ENCODE peak calls at places on chromosomes 2 and 18, in eight cellular contexts. One of them, this sample, is unnamed.

GRCh38 chr2:171893196-171893823 is 734 bp downstream of the SLC25A12 start:
- DNase-seq in MM.1S: no peak
- DNase-seq in endothelial cell of umbilical vein: no peak
- DNase-seq in HCT116: no peak
- DNase-seq in GM23248: peak; percentile 47
- DNase-seq in PC-3: no peak
- DNase-seq in HepG2: no peak
- DNase-seq in fibroblast of lung: no peak
- DNase-seq in this sample: no peak

GRCh38 chr2:145687445-145688104 is 1167.7 kb upstream of the ZEB2 start:
- DNase-seq in HCT116: no peak
- DNase-seq in MM.1S: no peak
- DNase-seq in PC-3: peak; percentile 37
- DNase-seq in endothelial cell of umbilical vein: no peak
- DNase-seq in GM23248: peak; percentile 0
- DNase-seq in fibroblast of lung: peak; percentile 36
- DNase-seq in HepG2: no peak
- DNase-seq in this sample: peak; percentile 66

GRCh38 chr2:25738383-25739343 is 65.3 kb upstream of the DTNB start:
- DNase-seq in HCT116: no peak
- DNase-seq in fibroblast of lung: no peak
- DNase-seq in endothelial cell of umbilical vein: no peak
- DNase-seq in GM23248: no peak
- DNase-seq in PC-3: no peak
- DNase-seq in HepG2: no peak
- DNase-seq in MM.1S: no peak
- DNase-seq in this sample: no peak

GRCh38 chr18:70132999-70133398 is 72.5 kb downstream of the RTTN start:
- DNase-seq in endothelial cell of umbilical vein: peak; percentile 83
- DNase-seq in fibroblast of lung: peak; percentile 95
- DNase-seq in MM.1S: no peak
- DNase-seq in PC-3: peak; percentile 25
- DNase-seq in GM23248: peak; percentile 96
- DNase-seq in HepG2: peak; percentile 10
- DNase-seq in HCT116: no peak
- DNase-seq in this sample: peak; percentile 94

GRCh38 chr2:66283776-66284175 is 151.1 kb upstream of the MEIS1 start:
- DNase-seq in HCT116: no peak
- DNase-seq in HepG2: no peak
- DNase-seq in endothelial cell of umbilical vein: no peak
- DNase-seq in GM23248: no peak
- DNase-seq in PC-3: no peak
- DNase-seq in fibroblast of lung: no peak
- DNase-seq in MM.1S: no peak
- DNase-seq in this sample: no peak

GRCh38 chr18:22432672-22433137 is 15.0 kb upstream of the CTAGE1 start:
- DNase-seq in HCT116: peak; percentile 26
- DNase-seq in HepG2: no peak
- DNase-seq in MM.1S: no peak
- DNase-seq in endothelial cell of umbilical vein: peak; percentile 93
- DNase-seq in PC-3: peak; percentile 90
- DNase-seq in GM23248: peak; percentile 96
- DNase-seq in fibroblast of lung: peak; percentile 91
- DNase-seq in this sample: peak; percentile 93

GRCh38 chr2:219736196-219736595 is 108.8 kb downstream of the SLC4A3 start:
- DNase-seq in HepG2: peak; percentile 51
- DNase-seq in HCT116: peak; percentile 44
- DNase-seq in fibroblast of lung: peak; percentile 82
- DNase-seq in PC-3: peak; percentile 86
- DNase-seq in MM.1S: peak; percentile 35
- DNase-seq in GM23248: peak; percentile 86
- DNase-seq in endothelial cell of umbilical vein: peak; percentile 67
- DNase-seq in this sample: peak; percentile 73

GRCh38 chr2:152186257-152186656 is 10.7 kb upstream of the STAM2 start:
- DNase-seq in fibroblast of lung: no peak
- DNase-seq in endothelial cell of umbilical vein: peak; percentile 29
- DNase-seq in HCT116: no peak
- DNase-seq in PC-3: peak; percentile 9
- DNase-seq in GM23248: peak; percentile 30
- DNase-seq in HepG2: no peak
- DNase-seq in MM.1S: no peak
- DNase-seq in this sample: no peak

GRCh38 chr2:201860541-201861154 is 54.3 kb downstream of the CDK15 start:
- DNase-seq in HCT116: peak; percentile 56
- DNase-seq in MM.1S: peak; percentile 77
- DNase-seq in fibroblast of lung: peak; percentile 91
- DNase-seq in endothelial cell of umbilical vein: peak; percentile 81
- DNase-seq in HepG2: peak; percentile 69
- DNase-seq in GM23248: peak; percentile 85
- DNase-seq in PC-3: peak; percentile 82
- DNase-seq in this sample: peak; percentile 83

GRCh38 chr2:157856157-157856455 is 20.0 kb downstream of the ACVR1 start:
- DNase-seq in HepG2: no peak
- DNase-seq in GM23248: peak; percentile 47
- DNase-seq in PC-3: no peak
- DNase-seq in HCT116: no peak
- DNase-seq in fibroblast of lung: peak; percentile 46
- DNase-seq in MM.1S: no peak
- DNase-seq in endothelial cell of umbilical vein: no peak
- DNase-seq in this sample: no peak
- H3K9ac ChIP-seq in HepG2: no peak overlapping the region
- H3K9ac ChIP-seq in GM23248: peak overlapping the region; percentile 79
- H3K9ac ChIP-seq in PC-3: peak overlapping the region; percentile 77
- H3K9ac ChIP-seq in HCT116: no peak overlapping the region
- H3K9ac ChIP-seq in fibroblast of lung: no peak overlapping the region
- H3K9ac ChIP-seq in MM.1S: no peak overlapping the region
- H3K9ac ChIP-seq in endothelial cell of umbilical vein: peak overlapping the region; percentile 17
- H3K9ac ChIP-seq in this sample: peak overlapping the region; percentile 82

GRCh38 chr2:156322103-156322671 is 10.3 kb downstream of the NR4A2 start:
- DNase-seq in fibroblast of lung: no peak
- DNase-seq in PC-3: no peak
- DNase-seq in HepG2: no peak
- DNase-seq in MM.1S: no peak
- DNase-seq in HCT116: no peak
- DNase-seq in GM23248: no peak
- DNase-seq in endothelial cell of umbilical vein: no peak
- DNase-seq in this sample: no peak

GRCh38 chr2:156322681-156323211 is 9.8 kb downstream of the NR4A2 start:
- DNase-seq in HepG2: no peak
- DNase-seq in MM.1S: no peak
- DNase-seq in endothelial cell of umbilical vein: no peak
- DNase-seq in PC-3: no peak
- DNase-seq in HCT116: no peak
- DNase-seq in GM23248: no peak
- DNase-seq in fibroblast of lung: no peak
- DNase-seq in this sample: no peak

GRCh38 chr2:156319811-156320490 is 12.6 kb downstream of the NR4A2 start:
- DNase-seq in fibroblast of lung: no peak
- DNase-seq in GM23248: peak; percentile 38
- DNase-seq in PC-3: no peak
- DNase-seq in endothelial cell of umbilical vein: no peak
- DNase-seq in HepG2: no peak
- DNase-seq in HCT116: no peak
- DNase-seq in MM.1S: no peak
- DNase-seq in this sample: peak; percentile 17

GRCh38 chr2:156321243-156321904 is 11.1 kb downstream of the NR4A2 start:
- DNase-seq in fibroblast of lung: no peak
- DNase-seq in endothelial cell of umbilical vein: no peak
- DNase-seq in HCT116: no peak
- DNase-seq in GM23248: peak; percentile 42
- DNase-seq in PC-3: no peak
- DNase-seq in MM.1S: no peak
- DNase-seq in HepG2: no peak
- DNase-seq in this sample: no peak

DNA sequence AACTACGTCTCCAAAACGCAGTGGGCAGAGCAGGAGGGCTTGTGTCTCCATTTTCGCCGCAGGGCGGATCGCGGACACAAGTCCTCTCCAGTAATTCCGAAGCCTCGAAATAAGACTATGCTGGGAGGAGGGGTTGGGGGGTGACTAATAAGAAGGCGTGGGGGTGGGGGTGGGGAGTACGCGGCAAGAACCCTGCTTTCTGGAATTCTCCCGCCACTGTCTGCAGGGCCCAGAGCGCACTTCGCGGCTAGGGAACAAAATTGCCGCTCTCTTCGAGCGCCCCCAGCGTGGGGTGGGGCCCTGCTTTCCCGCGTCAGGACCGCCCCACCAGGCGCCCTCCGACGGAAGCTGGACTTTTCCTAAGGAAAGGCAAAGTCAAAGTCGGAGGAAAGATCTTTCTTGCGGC is 12.0 kb downstream of the NR4A2 start:
- DNase-seq in GM23248: peak; percentile 53
- DNase-seq in HepG2: no peak
- DNase-seq in fibroblast of lung: peak; percentile 53
- DNase-seq in HCT116: no peak
- DNase-seq in PC-3: no peak
- DNase-seq in endothelial cell of umbilical vein: no peak
- DNase-seq in MM.1S: no peak
- DNase-seq in this sample: peak; percentile 36
- TF ChIP-seq EZH2 in GM23248: no peak
- TF ChIP-seq EZH2 in HepG2: no peak
- TF ChIP-seq EZH2 in fibroblast of lung: no peak
- TF ChIP-seq EZH2 in HCT116: no peak
- TF ChIP-seq EZH2 in PC-3: no peak
- TF ChIP-seq EZH2 in endothelial cell of umbilical vein: no peak
- TF ChIP-seq EZH2 in MM.1S: no peak
- TF ChIP-seq EZH2 in this sample: no peak

DNA sequence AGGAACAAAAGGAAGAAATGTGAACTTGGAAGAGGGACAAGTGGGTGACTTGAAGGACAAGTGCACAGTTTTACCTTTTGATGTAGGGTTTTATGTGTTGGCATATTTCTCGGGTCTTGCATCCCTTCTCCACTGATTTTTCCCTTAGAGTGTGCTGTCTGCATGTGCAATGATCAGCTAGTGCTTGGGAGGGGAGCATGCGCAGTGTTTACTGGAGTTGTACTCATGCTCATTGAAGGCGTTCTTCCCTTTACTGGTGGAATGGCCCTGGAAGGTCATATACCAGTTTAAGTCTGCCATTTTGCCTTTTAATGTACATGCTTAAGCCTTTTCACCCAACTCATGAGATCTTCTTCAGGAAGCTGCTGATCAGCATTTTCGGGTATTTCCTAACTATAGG is 1168.0 kb downstream of the SUCLG1 start:
- DNase-seq in HCT116: no peak
- DNase-seq in HepG2: no peak
- DNase-seq in MM.1S: no peak
- DNase-seq in GM23248: no peak
- DNase-seq in PC-3: no peak
- DNase-seq in endothelial cell of umbilical vein: no peak
- DNase-seq in fibroblast of lung: no peak
- DNase-seq in this sample: no peak
- H4K20me1 ChIP-seq in HCT116: no peaks in the 10 kb centered on the region
- H4K20me1 ChIP-seq in HepG2: no peaks in the 10 kb centered on the region
- H4K20me1 ChIP-seq in MM.1S: no peaks in the 10 kb centered on the region
- H4K20me1 ChIP-seq in GM23248: no peaks in the 10 kb centered on the region
- H4K20me1 ChIP-seq in PC-3: no peaks in the 10 kb centered on the region
- H4K20me1 ChIP-seq in endothelial cell of umbilical vein: no peaks in the 10 kb centered on the region
- H4K20me1 ChIP-seq in fibroblast of lung: no peaks in the 10 kb centered on the region
- H4K20me1 ChIP-seq in this sample: no peaks in the 10 kb centered on the region

DNA sequence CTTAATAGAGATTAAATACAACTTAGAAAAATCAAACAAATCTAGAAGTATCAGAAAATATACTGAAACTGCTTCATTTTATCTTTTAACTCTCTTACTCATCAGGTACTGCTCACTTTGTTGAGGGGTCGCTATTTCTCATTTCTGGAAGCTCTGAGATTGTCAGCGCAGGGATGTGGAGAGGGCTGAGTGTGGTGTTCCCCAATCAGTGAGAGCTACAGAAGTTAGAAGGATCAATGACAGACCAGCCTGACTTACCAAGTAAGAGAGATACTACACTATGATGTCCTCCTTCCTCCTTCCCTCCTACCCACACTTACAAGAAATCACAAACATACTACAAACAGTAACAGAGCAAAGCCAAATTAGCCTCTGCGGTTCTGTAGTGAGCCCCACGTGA is 8.1 kb downstream of the GCFC2 start:
- DNase-seq in fibroblast of lung: no peak
- DNase-seq in PC-3: no peak
- DNase-seq in GM23248: no peak
- DNase-seq in HCT116: no peak
- DNase-seq in HepG2: no peak
- DNase-seq in endothelial cell of umbilical vein: no peak
- DNase-seq in MM.1S: no peak
- DNase-seq in this sample: no peak
- H3K9ac ChIP-seq in fibroblast of lung: no peak overlapping the region
- H3K9ac ChIP-seq in PC-3: no peak overlapping the region
- H3K9ac ChIP-seq in GM23248: no peak overlapping the region
- H3K9ac ChIP-seq in HCT116: no peak overlapping the region
- H3K9ac ChIP-seq in HepG2: no peak overlapping the region
- H3K9ac ChIP-seq in endothelial cell of umbilical vein: no peak overlapping the region
- H3K9ac ChIP-seq in MM.1S: no peak overlapping the region
- H3K9ac ChIP-seq in this sample: no peak overlapping the region

DNA sequence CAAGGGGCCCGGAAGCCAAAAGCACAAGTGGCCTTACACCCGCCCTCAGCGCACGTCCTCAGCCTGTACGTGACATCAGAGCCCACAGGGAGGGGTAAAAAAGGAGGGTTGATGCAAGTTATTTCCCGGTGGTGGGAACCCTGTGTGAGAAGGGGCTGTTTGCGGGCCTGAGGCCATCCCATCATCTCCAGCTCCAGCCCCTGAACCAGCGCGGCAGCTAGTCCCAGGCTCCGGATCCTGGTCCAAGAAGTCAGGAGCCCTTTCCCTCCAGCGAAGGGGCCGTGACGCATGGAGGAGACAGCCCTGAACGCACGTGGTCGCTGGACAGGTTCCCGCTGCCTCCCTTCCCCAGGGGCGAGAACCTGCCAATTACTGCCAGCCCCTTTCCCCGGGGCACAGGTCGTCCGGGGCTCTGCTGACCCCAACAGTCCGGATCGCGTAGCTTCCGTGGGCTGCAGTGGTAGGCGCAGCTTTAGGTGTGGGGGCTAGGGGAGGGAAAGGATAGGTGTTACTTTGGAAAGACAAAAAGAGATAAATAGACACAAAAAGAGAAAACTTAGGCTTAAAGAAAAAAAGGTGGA is 1.3 kb upstream of the LRP2 start:
- DNase-seq in PC-3: no peak
- DNase-seq in HCT116: no peak
- DNase-seq in fibroblast of lung: peak; percentile 8
- DNase-seq in GM23248: peak; percentile 28
- DNase-seq in endothelial cell of umbilical vein: peak; percentile 6
- DNase-seq in HepG2: no peak
- DNase-seq in MM.1S: peak; percentile 67
- DNase-seq in this sample: no peak
- TF ChIP-seq EZH2 in PC-3: peak; percentile 64
- TF ChIP-seq EZH2 in HCT116: no peak
- TF ChIP-seq EZH2 in fibroblast of lung: peak; percentile 13
- TF ChIP-seq EZH2 in GM23248: no peak
- TF ChIP-seq EZH2 in endothelial cell of umbilical vein: no peak
- TF ChIP-seq EZH2 in HepG2: no peak
- TF ChIP-seq EZH2 in MM.1S: no peak
- TF ChIP-seq EZH2 in this sample: peak; percentile 79